ENCODE peak calls at places on chromosomes 6 and 20, in seven cellular contexts. S is right lobe of liver, R is lower leg skin, H is heart left ventricle, G is gastrocnemius medialis, C is stomach, K is ovary. N is an unnamed sample.

GRCh38 chr6:7489376-7489775 is 52.1 kb upstream of the DSP start:
- DNase-seq in G (no peak), H (no peak), R (no peak), K (no peak), C (no peak), S (no peak), N (no peak)

GRCh38 chr20:21280496-21281016 is 22.6 kb upstream of the XRN2 start:
- DNase-seq in H (no peak), C (no peak), R (no peak), S (no peak), G (no peak), K (no peak), N (no peak)

GRCh38 chr6:138882369-138883017 is 86.6 kb downstream of the ECT2L start:
- DNase-seq in R (no peak), C (no peak), S (no peak), G (no peak), H (no peak), K (no peak), N (no peak)

GRCh38 chr20:56187791-56188190 is 60.7 kb upstream of the MC3R start:
- DNase-seq in S (no peak), R (peak), G (no peak), K (no peak), C (no peak), H (no peak), N (no peak)

GRCh38 chr6:4707011-4707410 is 69.2 kb upstream of the CDYL start:
- DNase-seq in R (no peak), S (no peak), K (no peak), C (no peak), G (no peak), H (no peak), N (no peak)

GRCh38 chr20:47438464-47439381 is 63.0 kb upstream of the NCOA3 start:
- DNase-seq in C (no peak), H (no peak), K (no peak), S (no peak), G (no peak), R (no peak), N (no peak)

GRCh38 chr6:144854654-144855053 is 569.5 kb downstream of the UTRN start:
- DNase-seq in K (no peak), C (no peak), G (no peak), R (no peak), S (no peak), H (no peak), N (no peak)

GRCh38 chr6:42748241-42748898 is 2.5 kb upstream of the TBCC start:
- DNase-seq in S (no peak), C (no peak), G (no peak), R (no peak), H (no peak), K (no peak), N (no peak)

GRCh38 chr20:330233-331149 is 5.1 kb downstream of the SOX12 start:
- DNase-seq in C (peak), H (peak), S (no peak), K (peak), R (no peak), G (no peak), N (peak)

GRCh38 chr6:129501401-129502051 is 208.5 kb downstream of the ARHGAP18 start:
- DNase-seq in K (no peak), C (peak), G (peak), S (no peak), R (no peak), H (peak), N (peak)

GRCh38 chr6:467111-467510 is 75.6 kb downstream of the IRF4 start:
- DNase-seq in R (no peak), C (no peak), H (no peak), G (no peak), K (no peak), S (no peak), N (no peak)

GRCh38 chr6:159533568-159533967 is 159.5 kb downstream of the SOD2 start:
- DNase-seq in H (no peak), K (no peak), R (no peak), C (no peak), G (no peak), S (no peak), N (no peak)

GRCh38 chr20:19987046-19987445 is 30.1 kb upstream of the NAA20 start:
- DNase-seq in R (no peak), C (no peak), H (no peak), G (no peak), K (no peak), S (no peak), N (no peak)

GRCh38 chr6:88666906-88667305 is 296.5 kb downstream of the RNGTT start:
- DNase-seq in S (no peak), C (no peak), K (no peak), G (no peak), H (no peak), R (no peak), N (no peak)

GRCh38 chr6:150123645-150124044 is 19.2 kb upstream of the PPP1R14C start:
- DNase-seq in H (no peak), R (no peak), C (no peak), G (no peak), S (no peak), K (no peak), N (no peak)

GRCh38 chr6:2412731-2413130 is 167.3 kb upstream of the GMDS start:
- DNase-seq in S (no peak), C (no peak), H (no peak), R (no peak), K (no peak), G (no peak), N (no peak)

GRCh38 chr6:85458184-85458583 is 8.3 kb downstream of the NT5E start:
- DNase-seq in R (no peak), G (no peak), S (no peak), H (no peak), C (no peak), K (no peak), N (no peak)

GRCh38 chr20:63782051-63782471 is 42.5 kb downstream of the SLC2A4RG start:
- DNase-seq in S (no peak), K (no peak), C (no peak), R (no peak), G (no peak), H (no peak), N (no peak)

GRCh38 chr20:58500256-58500655 is 14.9 kb downstream of the APCDD1L start:
- DNase-seq in K (no peak), H (no peak), G (no peak), R (peak), C (no peak), S (no peak), N (no peak)

GRCh38 chr6:145406733-145407256 is 328.5 kb downstream of the EPM2A start:
- DNase-seq in G (no peak), R (no peak), K (no peak), S (no peak), H (no peak), C (no peak), N (no peak)

GRCh38 chr6:50851269-50851847 is 32.7 kb downstream of the TFAP2B start:
- DNase-seq in S (no peak), R (no peak), H (no peak), C (no peak), G (no peak), K (no peak), N (no peak)

GRCh38 chr20:50376888-50377459 is 133.2 kb upstream of the PTPN1 start:
- DNase-seq in H (no peak), C (no peak), S (peak), G (peak), R (no peak), K (no peak), N (no peak)

GRCh38 chr20:9447182-9447581 is 67.2 kb upstream of the LAMP5 start:
- DNase-seq in S (no peak), H (no peak), K (no peak), C (no peak), R (no peak), G (no peak), N (no peak)

GRCh38 chr20:4959582-4959981 is 41.7 kb downstream of the SLC23A2 start:
- DNase-seq in H (no peak), R (no peak), C (no peak), G (no peak), S (no peak), K (no peak), N (no peak)

GRCh38 chr6:145898376-145898775 is 65.8 kb downstream of the SHPRH start:
- DNase-seq in K (no peak), R (no peak), H (no peak), C (no peak), G (peak), S (no peak), N (no peak)

GRCh38 chr20:45445805-45446562 is 23.6 kb upstream of the WFDC2 start:
- DNase-seq in C (no peak), R (no peak), K (no peak), H (no peak), S (no peak), G (no peak), N (no peak)

GRCh38 chr6:80382796-80383195 is 276.3 kb downstream of the BCKDHB start:
- DNase-seq in R (no peak), C (no peak), S (no peak), G (no peak), K (no peak), H (no peak), N (no peak)

GRCh38 chr20:1473244-1473635 is 6.6 kb upstream of the NSFL1C start:
- DNase-seq in S (no peak), C (no peak), K (no peak), G (no peak), H (no peak), R (no peak), N (no peak)

GRCh38 chr20:1473821-1474220 is 7.2 kb upstream of the NSFL1C start:
- DNase-seq in C (no peak), G (no peak), R (no peak), S (no peak), K (no peak), H (no peak), N (no peak)

GRCh38 chr20:1474325-1474724 is 7.7 kb upstream of the NSFL1C start:
- DNase-seq in H (no peak), C (no peak), R (no peak), G (no peak), S (no peak), K (no peak), N (no peak)

GRCh38 chr20:1472556-1473243 is 6.1 kb upstream of the NSFL1C start:
- DNase-seq in G (no peak), K (no peak), C (no peak), H (no peak), S (no peak), R (no peak), N (no peak)

GRCh38 chr20:1474817-1475603 is 8.4 kb upstream of the NSFL1C start:
- DNase-seq in H (no peak), R (no peak), K (no peak), C (no peak), G (no peak), S (no peak), N (no peak)
- TF ChIP-seq CTCF in H (no peak), R (no peak), K (no peak), C (no peak), G (no peak), S (no peak), N (no peak)

GRCh38 chr6:37051138-37052026 is 45.9 kb downstream of the FGD2 start:
- DNase-seq in S (peak), K (peak), G (peak), H (peak), R (peak), C (peak), N (peak)
- TF ChIP-seq POLR2A in S (no peak), K (no peak), G (no peak), H (no peak), R (no peak), C (no peak), N (no peak)

DNA sequence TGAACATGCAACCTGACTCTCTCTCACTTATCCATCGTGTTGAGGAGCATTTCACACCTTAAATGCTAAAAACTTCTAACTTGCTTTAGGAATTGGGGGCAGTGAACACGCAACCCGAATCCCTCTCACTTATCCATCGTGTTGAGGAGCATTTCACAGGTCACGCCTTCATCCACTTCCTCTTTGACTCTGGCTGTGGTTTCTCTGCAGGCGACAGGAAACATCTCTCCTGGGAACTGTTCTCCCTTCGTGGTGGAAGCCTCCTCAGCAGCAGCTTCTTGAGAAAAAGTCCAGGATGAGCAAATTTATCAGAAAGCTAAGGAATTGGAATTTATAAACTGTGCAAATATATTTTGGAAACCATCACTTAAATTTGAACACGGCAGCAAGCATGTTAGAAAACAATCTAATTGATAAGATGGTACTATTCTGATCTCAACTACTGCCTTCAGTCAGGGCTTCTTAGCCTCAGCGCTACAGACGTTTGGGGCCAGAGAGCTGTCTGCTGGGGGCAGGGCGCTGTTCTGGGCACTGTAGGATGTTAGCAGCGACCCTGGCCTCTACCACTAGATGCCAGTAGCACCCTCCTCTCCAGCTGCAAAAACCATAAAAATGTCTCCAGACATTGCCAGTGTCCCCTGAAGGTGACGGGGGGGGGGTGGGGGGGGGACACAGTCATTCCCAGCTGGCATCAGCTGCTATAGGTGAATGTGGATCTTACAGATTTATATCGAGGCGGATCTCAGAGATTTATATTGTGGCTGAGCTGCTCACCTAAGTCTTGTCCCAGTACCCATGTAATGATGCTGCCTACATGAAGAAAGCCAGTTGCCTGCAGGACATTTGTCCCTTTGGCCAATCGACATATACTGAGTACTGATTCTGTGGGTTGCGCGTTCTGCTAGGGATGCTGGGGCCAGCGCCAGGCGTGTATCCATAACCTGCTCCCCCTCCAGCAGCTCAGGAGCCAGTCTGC is 26.2 kb downstream of the CTCFL start:
- DNase-seq in R (peak), C (no peak), H (no peak), K (no peak), G (no peak), S (no peak), N (no peak)
- TF ChIP-seq CTCF in R (no peak), C (no peak), H (peak), K (no peak), G (no peak), S (peak), N (no peak)

DNA sequence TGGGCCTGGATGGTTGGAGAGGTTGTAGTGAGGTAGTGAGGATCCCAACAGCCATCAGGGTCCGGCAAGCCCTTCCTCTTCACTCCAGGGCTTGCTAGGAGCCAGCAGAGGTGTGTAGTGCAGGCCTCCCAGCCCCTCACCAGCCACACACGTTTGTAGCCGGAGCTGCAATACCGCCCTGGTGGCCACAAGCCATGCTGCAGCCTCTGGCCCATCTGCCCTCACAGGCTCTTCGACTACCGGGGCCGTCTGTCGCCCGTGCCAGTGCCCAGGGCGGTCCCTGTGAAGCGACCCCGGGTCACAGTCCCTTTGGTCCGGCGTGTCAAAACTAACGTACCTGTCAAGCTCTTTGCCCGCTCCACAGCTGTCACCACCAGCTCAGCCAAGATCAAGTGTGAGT is 36.4 kb downstream of the EIF2S2 start:
- DNase-seq in K (no peak), R (no peak), G (no peak), S (no peak), C (no peak), H (no peak), N (no peak)
- TF ChIP-seq POLR2A in K (no peak), R (no peak), G (no peak), S (no peak), C (no peak), H (no peak), N (no peak)

DNA sequence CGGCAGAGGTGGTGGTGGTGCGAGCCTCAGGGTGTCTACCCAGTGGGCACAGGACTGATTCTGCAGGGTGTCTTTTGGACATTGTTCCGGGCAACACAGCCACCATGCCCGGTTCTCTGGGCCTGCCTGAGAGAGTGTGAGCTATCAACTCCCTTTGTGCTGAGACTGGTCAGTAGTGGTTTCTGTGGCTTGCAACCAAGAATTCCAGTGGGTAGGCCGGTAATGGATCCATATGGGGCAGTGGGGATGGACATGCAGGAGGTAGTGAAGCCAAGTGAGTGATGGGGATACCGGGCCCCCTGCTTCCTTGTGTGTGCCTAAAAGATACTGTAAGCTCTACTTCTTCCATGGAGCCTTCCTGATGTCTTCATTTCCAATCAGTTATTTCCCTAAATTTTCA is 71.0 kb downstream of the CDC5L start:
- DNase-seq in G (no peak), C (no peak), H (no peak), R (peak), S (no peak), K (no peak), N (no peak)
- TF ChIP-seq CTCF in G (no peak), C (no peak), H (no peak), R (no peak), S (no peak), K (no peak), N (no peak)

N was measured in uterus.